ENCODE peak calls at places on chromosomes 7 and 10, in nine cellular contexts. L, P, F, C, Y, J, D, N and B are unnamed samples. For H3K36me3, the result is how much of the 10 kb centered on the place peaks cover.

GRCh38 chr10:132565516-132566209 is 28.1 kb downstream of the INPP5A start:
- DNase-seq in L (no peak), P (no peak), F (no peak), C (no peak), Y (no peak), J (no peak), D (no peak), N (no peak), B (peak)

GRCh38 chr7:22351329-22351692 is 5.6 kb downstream of the RAPGEF5 start:
- DNase-seq in L (no peak), P (no peak), F (no peak), C (no peak), Y (no peak), J (no peak), D (no peak), N (peak), B (no peak)

GRCh38 chr7:147279951-147280350 is 1163.3 kb downstream of the CNTNAP2 start:
- DNase-seq in L (no peak), P (no peak), F (no peak), C (no peak), Y (peak), J (no peak), D (no peak), N (peak), B (no peak)

GRCh38 chr10:126054191-126054590 is 157.8 kb downstream of the FANK1 start:
- DNase-seq in L (no peak), P (no peak), F (no peak), C (no peak), Y (no peak), J (no peak), D (no peak), N (no peak), B (no peak)

GRCh38 chr7:120052884-120053382 is 220.0 kb upstream of the KCND2 start:
- DNase-seq in L (no peak), P (peak), F (no peak), C (no peak), Y (no peak), J (no peak), D (no peak), N (no peak), B (no peak)

GRCh38 chr10:88941026-88941425 is 11.5 kb downstream of the ACTA2 start:
- DNase-seq in L (no peak), P (no peak), F (no peak), C (no peak), Y (no peak), J (no peak), D (no peak), N (no peak), B (no peak)

GRCh38 chr7:44307905-44308740 is 17.3 kb downstream of the CAMK2B start:
- DNase-seq in L (peak), P (no peak), F (no peak), C (peak), Y (no peak), J (no peak), D (no peak), N (no peak), B (peak)

GRCh38 chr10:94138391-94138790 is 144.7 kb downstream of the PLCE1 start:
- DNase-seq in L (no peak), P (no peak), F (no peak), C (no peak), Y (no peak), J (no peak), D (no peak), N (no peak), B (no peak)

GRCh38 chr7:42283553-42283952 is 46.5 kb upstream of the GLI3 start:
- DNase-seq in L (peak), P (no peak), F (no peak), C (no peak), Y (no peak), J (no peak), D (no peak), N (no peak), B (no peak)

GRCh38 chr7:87712571-87712970 is 84.4 kb downstream of the RUNDC3B start:
- DNase-seq in L (no peak), P (no peak), F (no peak), C (no peak), Y (no peak), J (no peak), D (no peak), N (no peak), B (no peak)

GRCh38 chr10:131184503-131184902 is 127.0 kb downstream of the TCERG1L start:
- DNase-seq in L (no peak), P (no peak), F (no peak), C (no peak), Y (no peak), J (no peak), D (no peak), N (no peak), B (no peak)

GRCh38 chr7:40674316-40674715 is 539.5 kb downstream of the SUGCT start:
- DNase-seq in L (no peak), P (no peak), F (no peak), C (no peak), Y (no peak), J (no peak), D (no peak), N (no peak), B (no peak)

GRCh38 chr7:1532456-1533254 is 2.2 kb downstream of the MAFK start:
- DNase-seq in L (peak), P (peak), F (peak), C (peak), Y (peak), J (no peak), D (peak), N (peak), B (peak)

GRCh38 chr10:84026821-84027257 is 112.5 kb upstream of the GHITM start:
- DNase-seq in L (no peak), P (no peak), F (no peak), C (no peak), Y (peak), J (peak), D (peak), N (peak), B (no peak)

GRCh38 chr10:89073719-89074118 is 83.1 kb downstream of the FAS start:
- DNase-seq in L (no peak), P (no peak), F (no peak), C (no peak), Y (no peak), J (no peak), D (no peak), N (no peak), B (no peak)

GRCh38 chr7:47617131-47617530 is 35.2 kb upstream of the TNS3 start:
- DNase-seq in L (no peak), P (no peak), F (no peak), C (no peak), Y (no peak), J (no peak), D (no peak), N (no peak), B (no peak)

GRCh38 chr10:69733791-69734261 is 67.9 kb upstream of the COL13A1 start:
- DNase-seq in L (no peak), P (no peak), F (no peak), C (no peak), Y (no peak), J (no peak), D (no peak), N (no peak), B (no peak)

GRCh38 chr7:125555921-125556320 is 626.3 kb upstream of the POT1 start:
- DNase-seq in L (no peak), P (no peak), F (no peak), C (no peak), Y (no peak), J (peak), D (no peak), N (no peak), B (peak)

GRCh38 chr7:137895301-137896201 is 48.8 kb upstream of the DGKI start:
- DNase-seq in L (no peak), P (no peak), F (no peak), C (no peak), Y (no peak), J (no peak), D (no peak), N (no peak), B (no peak)

GRCh38 chr10:85148693-85149640 is 820.6 kb downstream of the CCSER2 start:
- DNase-seq in L (no peak), P (no peak), F (no peak), C (no peak), Y (no peak), J (no peak), D (no peak), N (no peak), B (no peak)

GRCh38 chr7:20647908-20648776 is 32.7 kb downstream of the ABCB5 start:
- DNase-seq in L (no peak), P (no peak), F (no peak), C (no peak), Y (peak), J (peak), D (peak), N (peak), B (no peak)

GRCh38 chr7:33762903-33763295 is 142.4 kb upstream of the BMPER start:
- DNase-seq in L (no peak), P (no peak), F (no peak), C (no peak), Y (no peak), J (no peak), D (no peak), N (no peak), B (no peak)

GRCh38 chr7:6016653-6016966 is 7.5 kb downstream of the AIMP2 start:
- DNase-seq in L (no peak), P (no peak), F (no peak), C (no peak), Y (no peak), J (no peak), D (no peak), N (no peak), B (no peak)
- H3K27ac ChIP-seq in L (no peak), P (no peak), F (no peak), C (no peak), Y (peak), J (no peak), D (peak), N (peak), B (no peak)

GRCh38 chr7:95777266-95777665 is 4.9 kb downstream of the DYNC1I1 start:
- DNase-seq in L (no peak), P (no peak), F (no peak), C (no peak), Y (no peak), J (no peak), D (no peak), N (no peak), B (no peak)

GRCh38 chr7:95776561-95777185 is 4.3 kb downstream of the DYNC1I1 start:
- DNase-seq in L (no peak), P (no peak), F (no peak), C (no peak), Y (no peak), J (no peak), D (no peak), N (no peak), B (no peak)

GRCh38 chr7:95772298-95772770 is at the start of gene DYNC1I1:
- DNase-seq in L (peak), P (peak), F (peak), C (peak), Y (no peak), J (peak), D (no peak), N (peak), B (peak)

GRCh38 chr7:95772771-95773581 is 622 bp downstream of the DYNC1I1 start:
- DNase-seq in L (peak), P (peak), F (no peak), C (no peak), Y (no peak), J (peak), D (no peak), N (no peak), B (no peak)
- TF ChIP-seq POLR2AphosphoS5 in L (peak), P (peak), F (no peak), C (peak), Y (no peak), J (no peak), D (no peak), N (no peak), B (no peak)

DNA sequence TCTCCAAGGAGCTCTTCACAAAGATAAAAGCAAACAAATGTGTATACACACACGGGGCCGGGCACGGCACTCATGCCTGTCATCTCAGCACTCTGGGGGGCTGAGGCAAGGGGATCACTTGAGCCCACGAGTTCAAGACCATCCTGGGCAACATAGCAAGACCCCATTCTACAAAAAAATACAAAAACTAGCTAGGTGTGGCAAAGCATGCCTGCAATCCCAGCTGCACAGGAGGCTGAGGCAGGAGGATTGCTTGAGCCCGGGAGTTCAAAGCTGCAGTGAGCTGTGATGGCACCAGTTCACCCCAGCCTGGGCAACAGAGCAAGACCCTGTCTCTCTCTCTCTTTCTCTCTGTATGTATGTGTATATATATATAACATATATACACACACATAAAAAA is 22.3 kb downstream of the TTYH3 start:
- DNase-seq in L (no peak), P (no peak), F (no peak), C (no peak), Y (no peak), J (no peak), D (no peak), N (no peak), B (no peak)
- H3K36me3 ChIP-seq in L (under half), P (under half), F (under half), C (half or more), Y (under half), J (under half), D (under half), N (under half), B (under half)

DNA sequence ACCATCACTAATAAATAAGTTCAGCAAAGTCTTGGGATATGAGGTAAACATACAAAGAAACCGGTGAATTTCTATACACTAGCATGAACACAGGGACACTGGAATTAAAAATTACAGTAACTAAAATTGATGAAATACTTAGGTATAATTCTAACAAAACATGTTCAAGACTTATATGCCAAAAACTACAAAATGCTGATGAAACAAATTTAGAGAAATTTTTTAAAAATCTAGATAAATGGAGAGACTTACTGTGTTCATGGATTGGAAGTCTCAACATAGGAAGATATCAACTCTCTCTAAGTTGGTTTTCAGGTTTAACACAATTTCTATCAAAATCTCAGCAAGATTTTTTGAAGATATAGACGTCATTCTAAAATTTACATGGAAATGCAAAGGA is 128.8 kb upstream of the RET start:
- DNase-seq in L (no peak), P (no peak), F (no peak), C (no peak), Y (no peak), J (no peak), D (no peak), N (no peak), B (no peak)
- H3K27ac ChIP-seq in L (no peak), P (no peak), F (no peak), C (no peak), Y (no peak), J (no peak), D (no peak), N (no peak), B (no peak)

DNA sequence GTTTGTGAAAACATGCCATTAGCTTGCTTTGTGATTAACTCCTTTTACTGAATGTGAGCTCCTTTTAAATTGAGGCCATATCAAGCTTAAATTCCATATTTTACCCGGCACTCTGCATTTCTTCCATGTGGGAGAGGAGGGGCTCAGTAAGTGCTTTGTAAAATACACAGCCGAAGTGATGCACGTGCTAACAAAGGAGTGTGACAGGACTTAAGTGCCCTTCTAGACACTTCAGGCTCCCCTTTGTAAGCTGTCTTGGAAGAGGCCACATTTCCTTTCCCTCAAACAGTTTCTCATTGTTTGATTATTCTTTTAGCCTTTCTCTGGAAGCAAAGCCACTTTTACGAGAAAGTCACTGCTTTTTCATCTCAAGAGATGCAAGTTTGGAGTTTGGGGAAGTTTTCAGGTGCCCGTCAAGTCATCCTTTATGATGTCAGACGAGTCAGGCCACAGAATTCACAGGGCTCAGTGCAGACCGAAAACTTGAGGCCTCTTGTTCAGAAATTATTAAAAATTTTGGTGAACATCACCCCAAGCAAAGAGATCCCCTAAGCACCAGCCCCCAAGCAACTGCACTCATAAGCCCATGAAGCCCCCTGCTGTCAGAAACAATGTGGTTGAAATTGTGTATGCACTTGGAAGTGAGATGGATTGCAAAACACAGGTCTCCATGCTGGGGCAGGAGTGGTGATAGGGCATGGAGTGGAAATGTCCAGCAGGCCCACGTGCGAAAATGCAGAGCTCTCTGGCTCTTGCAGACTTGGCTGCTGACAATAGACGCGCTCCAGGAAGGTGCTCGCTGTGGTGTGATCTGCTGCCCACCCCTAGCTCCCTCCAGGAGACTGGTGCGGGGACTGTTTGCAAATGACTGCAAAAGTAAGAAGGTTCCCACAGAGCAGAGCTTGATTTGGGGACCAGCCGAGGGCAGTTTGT is 11.5 kb downstream of the IKZF1 start:
- DNase-seq in L (no peak), P (no peak), F (no peak), C (no peak), Y (no peak), J (no peak), D (no peak), N (no peak), B (no peak)
- TF ChIP-seq POLR2AphosphoS5 in L (no peak), P (no peak), F (no peak), C (no peak), Y (no peak), J (no peak), D (no peak), N (no peak), B (no peak)

GRCh38 chr7:127995866-127996215 is 35.4 kb downstream of the LRRC4 start:
- DNase-seq in L (no peak), P (no peak), F (no peak), C (no peak), Y (no peak), J (no peak), D (no peak), N (no peak), B (peak)

GRCh38 chr7:127995157-127995865 is 35.9 kb downstream of the LRRC4 start:
- DNase-seq in L (no peak), P (no peak), F (no peak), C (no peak), Y (no peak), J (no peak), D (no peak), N (no peak), B (no peak)

GRCh38 chr7:127996253-127997071 is 34.8 kb downstream of the LRRC4 start:
- DNase-seq in L (no peak), P (no peak), F (no peak), C (no peak), Y (no peak), J (no peak), D (no peak), N (no peak), B (no peak)

GRCh38 chr7:127993987-127994386 is 37.2 kb downstream of the LRRC4 start:
- DNase-seq in L (no peak), P (no peak), F (no peak), C (no peak), Y (no peak), J (no peak), D (no peak), N (no peak), B (no peak)

GRCh38 chr7:127993317-127993716 is 37.9 kb downstream of the LRRC4 start:
- DNase-seq in L (no peak), P (no peak), F (no peak), C (no peak), Y (no peak), J (no peak), D (no peak), N (no peak), B (peak)
- H3K36me3 ChIP-seq in L (under half), P (under half), F (under half), C (under half), Y (under half), J (under half), D (under half), N (half or more), B (under half)

GRCh38 chr10:119337223-119337622 is 129.9 kb downstream of the GRK5 start:
- DNase-seq in L (no peak), P (no peak), F (no peak), C (no peak), Y (no peak), J (no peak), D (no peak), N (no peak), B (no peak)
- H3K27ac ChIP-seq in L (no peak), P (no peak), F (peak), C (no peak), Y (no peak), J (no peak), D (no peak), N (no peak), B (no peak)

GRCh38 chr7:54201501-54201900 is 340.7 kb upstream of the VSTM2A start:
- DNase-seq in L (no peak), P (no peak), F (no peak), C (no peak), Y (no peak), J (no peak), D (no peak), N (no peak), B (no peak)
- TF ChIP-seq POLR2AphosphoS5 in L (no peak), P (no peak), F (no peak), C (no peak), Y (no peak), J (no peak), D (no peak), N (no peak), B (no peak)

GRCh38 chr10:34444223-34445183 is 370.6 kb downstream of the PARD3 start:
- DNase-seq in L (no peak), P (no peak), F (no peak), C (no peak), Y (no peak), J (no peak), D (no peak), N (no peak), B (no peak)
- H3K36me3 ChIP-seq in L (under half), P (under half), F (under half), C (under half), Y (under half), J (under half), D (under half), N (under half), B (under half)

DNA sequence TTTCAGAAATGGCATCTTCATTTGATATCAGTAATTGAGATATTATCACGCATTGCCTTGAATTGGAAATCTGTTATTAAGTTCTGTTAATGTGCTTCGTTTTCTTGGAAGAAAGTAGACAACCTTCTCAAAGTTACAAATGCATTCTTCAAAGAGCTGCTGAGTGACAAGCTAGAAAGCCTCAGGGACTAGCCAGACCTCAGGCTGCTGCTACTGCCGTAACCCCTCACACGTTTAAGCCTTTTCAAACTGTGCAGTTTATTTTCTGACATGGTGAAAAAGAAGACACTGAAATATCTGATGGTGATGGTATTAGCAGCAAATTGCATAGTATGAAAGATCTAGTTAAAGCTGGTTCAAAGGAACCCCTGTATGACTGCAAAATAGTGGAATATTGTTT is 431.6 kb downstream of the PLXDC2 start:
- DNase-seq in L (no peak), P (no peak), F (no peak), C (no peak), Y (no peak), J (no peak), D (no peak), N (no peak), B (no peak)
- H3K27ac ChIP-seq in L (no peak), P (no peak), F (no peak), C (no peak), Y (no peak), J (no peak), D (no peak), N (no peak), B (no peak)